ENCODE peak calls at places on chromosomes 13 and 19, in ten cellular contexts. One of them, this sample, is unnamed.

GRCh38 chr19:19451429-19452240 is 46.2 kb downstream of the GATAD2A start:
- DNase-seq in CD8-positive, alpha-beta memory T cell: peak; percentile 19
- DNase-seq in left cardiac atrium: no peak
- DNase-seq in HFFc6: no peak
- DNase-seq in NCI-H1436: no peak
- DNase-seq in endothelial cell: no peak
- DNase-seq in nucleus accumbens: no peak
- DNase-seq in NCI-H345: no peak
- DNase-seq in activated CD8-positive, alpha-beta T cell treated with anti-CD3 and anti-CD28 coated beads for 36 hours: peak; percentile 79
- DNase-seq in GM13976: peak; percentile 62
- DNase-seq in this sample: no peak

GRCh38 chr13:109694972-109695371 is 91.4 kb downstream of the IRS2 start:
- DNase-seq in HFFc6: no peak
- DNase-seq in endothelial cell: no peak
- DNase-seq in left cardiac atrium: no peak
- DNase-seq in NCI-H345: no peak
- DNase-seq in activated CD8-positive, alpha-beta T cell treated with anti-CD3 and anti-CD28 coated beads for 36 hours: no peak
- DNase-seq in GM13976: no peak
- DNase-seq in nucleus accumbens: no peak
- DNase-seq in NCI-H1436: no peak
- DNase-seq in CD8-positive, alpha-beta memory T cell: no peak
- DNase-seq in this sample: no peak

GRCh38 chr19:40223135-40223822 is 3.2 kb downstream of the CCNP start:
- DNase-seq in nucleus accumbens: no peak
- DNase-seq in NCI-H345: no peak
- DNase-seq in CD8-positive, alpha-beta memory T cell: peak; percentile 43
- DNase-seq in activated CD8-positive, alpha-beta T cell treated with anti-CD3 and anti-CD28 coated beads for 36 hours: peak; percentile 38
- DNase-seq in HFFc6: no peak
- DNase-seq in GM13976: no peak
- DNase-seq in left cardiac atrium: no peak
- DNase-seq in endothelial cell: no peak
- DNase-seq in NCI-H1436: no peak
- DNase-seq in this sample: no peak

GRCh38 chr19:39407644-39408391 is 1.2 kb downstream of the ZFP36 start:
- DNase-seq in endothelial cell: no peak
- DNase-seq in GM13976: no peak
- DNase-seq in HFFc6: peak; percentile 40
- DNase-seq in activated CD8-positive, alpha-beta T cell treated with anti-CD3 and anti-CD28 coated beads for 36 hours: peak; percentile 83
- DNase-seq in NCI-H1436: no peak
- DNase-seq in NCI-H345: no peak
- DNase-seq in CD8-positive, alpha-beta memory T cell: peak; percentile 67
- DNase-seq in nucleus accumbens: peak; percentile 52
- DNase-seq in left cardiac atrium: peak; percentile 64
- DNase-seq in this sample: peak; percentile 84

GRCh38 chr19:10404888-10405808 is 1.8 kb upstream of the CDC37 start:
- DNase-seq in left cardiac atrium: no peak
- DNase-seq in NCI-H1436: no peak
- DNase-seq in GM13976: no peak
- DNase-seq in nucleus accumbens: no peak
- DNase-seq in NCI-H345: no peak
- DNase-seq in endothelial cell: no peak
- DNase-seq in HFFc6: no peak
- DNase-seq in CD8-positive, alpha-beta memory T cell: peak; percentile 45
- DNase-seq in activated CD8-positive, alpha-beta T cell treated with anti-CD3 and anti-CD28 coated beads for 36 hours: peak; percentile 86
- DNase-seq in this sample: no peak

GRCh38 chr19:39296055-39296645 is at the start of gene IFNL1:
- DNase-seq in activated CD8-positive, alpha-beta T cell treated with anti-CD3 and anti-CD28 coated beads for 36 hours: no peak
- DNase-seq in NCI-H1436: no peak
- DNase-seq in NCI-H345: no peak
- DNase-seq in endothelial cell: no peak
- DNase-seq in CD8-positive, alpha-beta memory T cell: no peak
- DNase-seq in left cardiac atrium: no peak
- DNase-seq in nucleus accumbens: no peak
- DNase-seq in HFFc6: no peak
- DNase-seq in GM13976: no peak
- DNase-seq in this sample: peak; percentile 39

GRCh38 chr19:48553676-48554384 is 1.9 kb downstream of the SULT2B1 start:
- DNase-seq in nucleus accumbens: no peak
- DNase-seq in activated CD8-positive, alpha-beta T cell treated with anti-CD3 and anti-CD28 coated beads for 36 hours: no peak
- DNase-seq in HFFc6: peak; percentile 86
- DNase-seq in NCI-H345: no peak
- DNase-seq in CD8-positive, alpha-beta memory T cell: no peak
- DNase-seq in NCI-H1436: no peak
- DNase-seq in left cardiac atrium: no peak
- DNase-seq in GM13976: no peak
- DNase-seq in endothelial cell: no peak
- DNase-seq in this sample: peak; percentile 70

GRCh38 chr19:30565680-30566079 is 193.5 kb downstream of the ZNF536 start:
- DNase-seq in activated CD8-positive, alpha-beta T cell treated with anti-CD3 and anti-CD28 coated beads for 36 hours: no peak
- DNase-seq in GM13976: no peak
- DNase-seq in HFFc6: no peak
- DNase-seq in NCI-H345: no peak
- DNase-seq in CD8-positive, alpha-beta memory T cell: no peak
- DNase-seq in NCI-H1436: no peak
- DNase-seq in nucleus accumbens: no peak
- DNase-seq in left cardiac atrium: no peak
- DNase-seq in endothelial cell: no peak
- DNase-seq in this sample: no peak

GRCh38 chr13:44932171-44932849 is 57.0 kb downstream of the NUFIP1 start:
- DNase-seq in CD8-positive, alpha-beta memory T cell: no peak
- DNase-seq in endothelial cell: no peak
- DNase-seq in left cardiac atrium: no peak
- DNase-seq in GM13976: no peak
- DNase-seq in NCI-H1436: no peak
- DNase-seq in NCI-H345: no peak
- DNase-seq in activated CD8-positive, alpha-beta T cell treated with anti-CD3 and anti-CD28 coated beads for 36 hours: no peak
- DNase-seq in nucleus accumbens: no peak
- DNase-seq in HFFc6: peak; percentile 84
- DNase-seq in this sample: no peak

GRCh38 chr13:32079586-32079985 is 48.0 kb downstream of the FRY start:
- DNase-seq in NCI-H345: no peak
- DNase-seq in endothelial cell: no peak
- DNase-seq in activated CD8-positive, alpha-beta T cell treated with anti-CD3 and anti-CD28 coated beads for 36 hours: no peak
- DNase-seq in CD8-positive, alpha-beta memory T cell: no peak
- DNase-seq in GM13976: no peak
- DNase-seq in nucleus accumbens: no peak
- DNase-seq in HFFc6: no peak
- DNase-seq in left cardiac atrium: no peak
- DNase-seq in NCI-H1436: no peak
- DNase-seq in this sample: no peak

GRCh38 chr13:111177081-111177711 is 62.1 kb downstream of the ARHGEF7 start:
- DNase-seq in CD8-positive, alpha-beta memory T cell: peak; percentile 49
- DNase-seq in left cardiac atrium: peak; percentile 66
- DNase-seq in HFFc6: no peak
- DNase-seq in NCI-H1436: no peak
- DNase-seq in endothelial cell: no peak
- DNase-seq in NCI-H345: no peak
- DNase-seq in nucleus accumbens: peak; percentile 73
- DNase-seq in GM13976: no peak
- DNase-seq in activated CD8-positive, alpha-beta T cell treated with anti-CD3 and anti-CD28 coated beads for 36 hours: peak; percentile 71
- DNase-seq in this sample: peak; percentile 74

GRCh38 chr13:112066624-112067004 is 335 bp upstream of the SOX1 start:
- DNase-seq in left cardiac atrium: peak; percentile 70
- DNase-seq in endothelial cell: peak; percentile 67
- DNase-seq in HFFc6: no peak
- DNase-seq in NCI-H1436: peak; percentile 97
- DNase-seq in CD8-positive, alpha-beta memory T cell: no peak
- DNase-seq in activated CD8-positive, alpha-beta T cell treated with anti-CD3 and anti-CD28 coated beads for 36 hours: peak; percentile 77
- DNase-seq in GM13976: no peak
- DNase-seq in NCI-H345: peak; percentile 98
- DNase-seq in nucleus accumbens: peak; percentile 42
- DNase-seq in this sample: no peak

GRCh38 chr19:58476498-58477015 is 405 bp downstream of the ZNF446 start:
- DNase-seq in endothelial cell: no peak
- DNase-seq in CD8-positive, alpha-beta memory T cell: no peak
- DNase-seq in left cardiac atrium: peak; percentile 61
- DNase-seq in activated CD8-positive, alpha-beta T cell treated with anti-CD3 and anti-CD28 coated beads for 36 hours: peak; percentile 46
- DNase-seq in NCI-H1436: peak; percentile 12
- DNase-seq in nucleus accumbens: no peak
- DNase-seq in NCI-H345: no peak
- DNase-seq in GM13976: peak; percentile 58
- DNase-seq in HFFc6: peak; percentile 30
- DNase-seq in this sample: no peak

GRCh38 chr13:23146811-23147245 is 34.0 kb upstream of the SGCG start:
- DNase-seq in HFFc6: no peak
- DNase-seq in nucleus accumbens: no peak
- DNase-seq in CD8-positive, alpha-beta memory T cell: no peak
- DNase-seq in NCI-H1436: no peak
- DNase-seq in activated CD8-positive, alpha-beta T cell treated with anti-CD3 and anti-CD28 coated beads for 36 hours: no peak
- DNase-seq in GM13976: no peak
- DNase-seq in NCI-H345: no peak
- DNase-seq in left cardiac atrium: no peak
- DNase-seq in endothelial cell: no peak
- DNase-seq in this sample: no peak

GRCh38 chr19:37925212-37925611 is 18.2 kb downstream of the SIPA1L3 start:
- DNase-seq in CD8-positive, alpha-beta memory T cell: no peak
- DNase-seq in GM13976: no peak
- DNase-seq in left cardiac atrium: no peak
- DNase-seq in nucleus accumbens: no peak
- DNase-seq in NCI-H345: no peak
- DNase-seq in endothelial cell: no peak
- DNase-seq in HFFc6: no peak
- DNase-seq in NCI-H1436: no peak
- DNase-seq in activated CD8-positive, alpha-beta T cell treated with anti-CD3 and anti-CD28 coated beads for 36 hours: no peak
- DNase-seq in this sample: no peak

GRCh38 chr13:112990783-112991182 is 21.8 kb downstream of the MCF2L start:
- DNase-seq in NCI-H345: peak; percentile 95
- DNase-seq in NCI-H1436: peak; percentile 84
- DNase-seq in activated CD8-positive, alpha-beta T cell treated with anti-CD3 and anti-CD28 coated beads for 36 hours: no peak
- DNase-seq in nucleus accumbens: no peak
- DNase-seq in HFFc6: no peak
- DNase-seq in CD8-positive, alpha-beta memory T cell: no peak
- DNase-seq in GM13976: no peak
- DNase-seq in left cardiac atrium: no peak
- DNase-seq in endothelial cell: no peak
- DNase-seq in this sample: no peak

GRCh38 chr13:79837741-79838450 is 356.9 kb downstream of the NDFIP2 start:
- DNase-seq in HFFc6: peak; percentile 74
- DNase-seq in nucleus accumbens: no peak
- DNase-seq in activated CD8-positive, alpha-beta T cell treated with anti-CD3 and anti-CD28 coated beads for 36 hours: no peak
- DNase-seq in GM13976: no peak
- DNase-seq in NCI-H345: no peak
- DNase-seq in CD8-positive, alpha-beta memory T cell: no peak
- DNase-seq in left cardiac atrium: no peak
- DNase-seq in endothelial cell: no peak
- DNase-seq in NCI-H1436: no peak
- DNase-seq in this sample: no peak

GRCh38 chr13:27450921-27451461 is 627 bp upstream of the MTIF3 start:
- DNase-seq in HFFc6: peak; percentile 49
- DNase-seq in NCI-H345: peak; percentile 52
- DNase-seq in nucleus accumbens: peak; percentile 47
- DNase-seq in NCI-H1436: no peak
- DNase-seq in left cardiac atrium: peak; percentile 54
- DNase-seq in CD8-positive, alpha-beta memory T cell: peak; percentile 35
- DNase-seq in endothelial cell: peak; percentile 33
- DNase-seq in GM13976: peak; percentile 41
- DNase-seq in activated CD8-positive, alpha-beta T cell treated with anti-CD3 and anti-CD28 coated beads for 36 hours: no peak
- DNase-seq in this sample: peak; percentile 73

GRCh38 chr13:75399879-75400217 is 82.1 kb downstream of the TBC1D4 start:
- DNase-seq in CD8-positive, alpha-beta memory T cell: no peak
- DNase-seq in NCI-H1436: no peak
- DNase-seq in nucleus accumbens: no peak
- DNase-seq in HFFc6: no peak
- DNase-seq in NCI-H345: no peak
- DNase-seq in left cardiac atrium: no peak
- DNase-seq in activated CD8-positive, alpha-beta T cell treated with anti-CD3 and anti-CD28 coated beads for 36 hours: no peak
- DNase-seq in endothelial cell: no peak
- DNase-seq in GM13976: no peak
- DNase-seq in this sample: no peak